ENCODE peak calls at places on chromosome 12, in eight cellular contexts. X is HCT116, A is mesendoderm, O is A549, T is AG04449, Z is epithelial cell of esophagus, J is PC-9, F is lower lobe of right lung. R is an unnamed sample.

GRCh38 chr12:27998170-27999110 is 25.9 kb upstream of the PTHLH start:
- DNase-seq in F (no peak), A (no peak), X (no peak), O (no peak), J (peak; percentile 74), Z (no peak), T (no peak), R (no peak)

GRCh38 chr12:11819643-11820042 is 170.2 kb downstream of the ETV6 start:
- DNase-seq in Z (no peak), F (no peak), X (no peak), O (no peak), T (no peak), A (no peak), J (no peak), R (no peak)

GRCh38 chr12:51025748-51026654 is at the start of gene SLC11A2:
- DNase-seq in X (peak; percentile 86), A (peak; percentile 98), O (peak; percentile 98), Z (peak; percentile 97), T (peak; percentile 59), J (peak; percentile 89), F (peak; percentile 98), R (peak; percentile 62)

GRCh38 chr12:113333877-113334785 is 778 bp downstream of the SLC8B1 start:
- DNase-seq in J (peak; percentile 63), F (peak; percentile 81), X (no peak), T (no peak), O (no peak), Z (peak; percentile 30), A (no peak), R (no peak)

GRCh38 chr12:9787340-9787737 is 26.6 kb upstream of the CD69 start:
- DNase-seq in F (no peak), J (no peak), A (no peak), O (no peak), Z (no peak), X (no peak), T (no peak), R (no peak)

GRCh38 chr12:121162985-121163384 is 30.3 kb downstream of the P2RX7 start:
- DNase-seq in T (no peak), X (no peak), F (no peak), A (no peak), O (no peak), J (no peak), Z (no peak), R (no peak)

GRCh38 chr12:105280966-105281693 is 45.2 kb upstream of the APPL2 start:
- DNase-seq in T (no peak), X (no peak), O (no peak), F (no peak), Z (no peak), A (no peak), J (no peak), R (no peak)

GRCh38 chr12:119082496-119082895 is 96.2 kb upstream of the HSPB8 start:
- DNase-seq in F (no peak), A (no peak), Z (no peak), O (no peak), T (no peak), J (no peak), X (no peak), R (no peak)

GRCh38 chr12:132243596-132244289 is 85.6 kb downstream of the GALNT9 start:
- DNase-seq in X (no peak), O (no peak), Z (no peak), J (no peak), A (peak; percentile 18), F (peak; percentile 41), T (no peak), R (no peak)

GRCh38 chr12:104568881-104569280 is 112.1 kb downstream of the CHST11 start:
- DNase-seq in O (no peak), T (no peak), F (no peak), Z (no peak), J (no peak), X (no peak), A (no peak), R (no peak)

GRCh38 chr12:49068879-49069506 is 786 bp downstream of the RHEBL1 start:
- DNase-seq in J (no peak), X (no peak), A (no peak), T (no peak), O (no peak), F (no peak), Z (no peak), R (no peak)

GRCh38 chr12:56087220-56087619 is 7.3 kb downstream of the ERBB3 start:
- DNase-seq in F (peak; percentile 94), J (peak; percentile 47), T (no peak), O (no peak), Z (peak; percentile 20), A (no peak), X (no peak), R (no peak)

GRCh38 chr12:24920141-24920540 is 28.8 kb downstream of the BCAT1 start:
- DNase-seq in X (no peak), Z (no peak), F (no peak), T (no peak), A (no peak), O (no peak), J (no peak), R (no peak)

GRCh38 chr12:94760786-94761185 is 110.4 kb upstream of the TMCC3 start:
- DNase-seq in F (no peak), X (no peak), A (no peak), T (no peak), J (no peak), O (no peak), Z (no peak), R (no peak)

GRCh38 chr12:123085730-123086487 is 65.0 kb downstream of the PITPNM2 start:
- DNase-seq in J (peak; percentile 81), A (no peak), Z (peak; percentile 86), F (no peak), T (no peak), O (peak; percentile 96), X (peak; percentile 83), R (peak; percentile 89)

GRCh38 chr12:115761784-115762183 is 515.7 kb downstream of the MED13L start:
- DNase-seq in O (no peak), F (no peak), J (no peak), Z (no peak), A (peak; percentile 10), T (no peak), X (no peak), R (no peak)

GRCh38 chr12:112409064-112409905 is at the start of gene RPL6:
- DNase-seq in O (peak; percentile 96), T (peak; percentile 70), X (peak; percentile 92), Z (peak; percentile 95), F (peak; percentile 78), J (peak; percentile 91), A (peak; percentile 98), R (peak; percentile 91)

GRCh38 chr12:30902606-30903005 is 23.9 kb upstream of the TSPAN11 start:
- DNase-seq in F (no peak), O (no peak), A (no peak), X (no peak), T (no peak), J (no peak), Z (no peak), R (no peak)

DNA sequence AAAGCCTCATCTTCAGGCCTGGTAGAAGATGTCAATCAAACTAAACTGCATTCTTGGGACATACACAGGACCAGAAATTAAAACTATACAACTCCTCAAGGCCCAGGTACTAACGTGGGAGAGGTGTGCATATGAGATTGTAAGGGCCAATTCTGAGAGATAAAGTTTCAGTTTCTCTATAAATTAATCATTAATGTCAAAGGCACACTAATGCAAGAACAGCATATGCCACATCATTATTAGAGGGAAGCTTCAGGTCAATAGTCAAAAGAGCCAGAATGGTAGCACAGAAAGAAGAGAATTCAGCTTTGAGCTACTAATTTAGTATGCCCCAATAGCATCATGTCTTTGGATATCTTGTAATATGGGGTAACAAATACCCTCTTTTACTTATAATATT is 744.9 kb upstream of the MGAT4C start:
- DNase-seq in F (no peak), X (no peak), J (no peak), A (no peak), Z (no peak), T (no peak), O (no peak), R (no peak)
- H3K4me3 ChIP-seq in F (no peak overlapping the region), X (no peak overlapping the region), J (no peak overlapping the region), A (no peak overlapping the region), Z (no peak overlapping the region), T (no peak overlapping the region), O (no peak overlapping the region), R (no peak overlapping the region)

DNA sequence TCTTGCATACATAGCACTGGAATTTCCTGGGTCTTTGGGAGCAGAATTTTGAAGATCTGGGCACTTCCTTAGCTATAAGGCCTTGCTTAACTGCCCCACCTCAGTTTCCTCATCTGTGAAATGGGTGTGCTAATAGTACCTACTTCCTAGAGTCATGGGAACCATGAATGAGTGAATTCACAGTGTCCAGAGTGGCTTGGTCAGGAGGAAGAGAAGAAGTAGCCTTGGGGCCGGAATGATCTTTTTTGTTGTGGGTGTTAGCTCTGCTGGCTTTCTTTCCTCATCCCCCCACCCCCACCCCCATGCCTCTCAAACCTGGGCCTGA is 2.4 kb downstream of the SH2B3 start:
- DNase-seq in A (no peak), J (no peak), T (no peak), O (no peak), Z (no peak), X (no peak), F (no peak), R (no peak)
- H3K4me3 ChIP-seq in A (no peak overlapping the region), J (no peak overlapping the region), T (peak overlapping the region; percentile 95), O (no peak overlapping the region), Z (no peak overlapping the region), X (no peak overlapping the region), F (peak overlapping the region; percentile 93), R (no peak overlapping the region)

DNA sequence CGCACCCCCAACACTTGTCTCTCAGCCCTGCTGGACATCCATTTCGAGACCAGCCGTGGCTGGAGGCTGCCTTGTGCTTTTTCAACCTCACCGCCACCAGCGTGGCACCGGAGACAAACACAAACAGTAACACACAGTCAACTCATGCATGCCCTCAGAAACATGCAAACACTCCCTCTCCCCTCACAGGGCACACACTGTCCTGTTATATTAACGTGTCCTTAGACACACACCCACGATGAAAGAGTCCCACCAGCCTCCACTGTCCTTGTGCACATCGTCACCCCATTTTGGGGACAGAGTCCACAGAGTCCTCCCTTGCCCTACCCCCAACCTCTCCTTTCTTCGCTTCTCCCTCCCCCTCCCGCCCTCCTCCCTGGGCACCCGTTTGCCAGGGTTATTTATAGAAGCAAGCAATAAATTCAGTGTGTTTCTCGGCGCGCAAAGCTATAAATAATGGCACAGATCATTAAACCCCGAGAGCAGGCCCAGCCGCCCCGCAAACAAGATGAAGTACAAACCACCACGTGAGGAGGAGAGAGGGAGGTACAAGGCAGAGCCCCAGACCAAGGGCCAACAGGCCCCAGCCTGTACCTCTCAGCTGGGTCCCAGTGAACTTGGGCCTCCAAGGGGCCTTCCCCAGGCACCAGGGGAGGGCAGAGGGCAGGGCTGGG is 27.8 kb downstream of the SMUG1 start:
- DNase-seq in F (no peak), A (no peak), X (no peak), J (no peak), O (no peak), T (no peak), Z (no peak), R (no peak)
- H3K4me3 ChIP-seq in F (no peak overlapping the region), A (no peak overlapping the region), X (no peak overlapping the region), J (no peak overlapping the region), O (no peak overlapping the region), T (no peak overlapping the region), Z (no peak overlapping the region), R (no peak overlapping the region)

GRCh38 chr12:52032431-52032796 is 18.8 kb upstream of the NR4A1 start:
- DNase-seq in Z (peak; percentile 36), T (no peak), J (no peak), F (no peak), X (no peak), A (no peak), O (no peak), R (no peak)
- H3K4me3 ChIP-seq in Z (peak overlapping the region; percentile 35), T (peak overlapping the region; percentile 42), J (peak overlapping the region; percentile 53), F (peak overlapping the region; percentile 49), X (peak overlapping the region; percentile 47), A (no peak overlapping the region), O (peak overlapping the region; percentile 32), R (peak overlapping the region; percentile 51)

GRCh38 chr12:12927211-12928079 is 24.5 kb downstream of the GPRC5D start:
- DNase-seq in J (peak; percentile 55), A (peak; percentile 82), X (peak; percentile 90), T (no peak), Z (peak; percentile 83), F (peak; percentile 86), O (peak; percentile 93), R (peak; percentile 56)
- H3K4me3 ChIP-seq in J (peak overlapping the region; percentile 48), A (peak overlapping the region; percentile 20), X (peak overlapping the region; percentile 68), T (peak overlapping the region; percentile 55), Z (peak overlapping the region; percentile 75), F (peak overlapping the region; percentile 56), O (peak overlapping the region; percentile 74), R (peak overlapping the region; percentile 48)